ENCODE peak calls at places on chromosomes 2 and 18, in six cellular contexts. P is AG08395; M is activated T-cell treated with anti-CD3 and anti-CD28 coated beads for 24 hours; S is dermis microvascular lymphatic vessel endothelial cell; X is CD8-positive, alpha-beta memory T cell; A is Right ventricle myocardium superior. B is an unnamed sample.

GRCh38 chr18:58954986-58955385 is 90.3 kb downstream of the ZNF532 start:
- DNase-seq in P (no peak), M (no peak), S (no peak), X (no peak), A (no peak), B (no peak)

GRCh38 chr18:8049147-8049546 is 482.0 kb downstream of the PTPRM start:
- DNase-seq in P (no peak), M (no peak), S (peak; percentile 56), X (no peak), A (no peak), B (no peak)

GRCh38 chr2:112705576-112705975 is 15.2 kb upstream of the NT5DC4 start:
- DNase-seq in P (no peak), M (no peak), S (no peak), X (no peak), A (no peak), B (no peak)

GRCh38 chr18:57087985-57088384 is 58.9 kb upstream of the BOD1L2 start:
- DNase-seq in P (no peak), M (no peak), S (no peak), X (no peak), A (no peak), B (peak; percentile 46)

GRCh38 chr2:237280235-237280634 is 133.7 kb downstream of the COL6A3 start:
- DNase-seq in P (peak; percentile 88), M (no peak), S (peak; percentile 48), X (no peak), A (no peak), B (no peak)

GRCh38 chr2:120959426-120959825 is 223.8 kb downstream of the GLI2 start:
- DNase-seq in P (no peak), M (no peak), S (no peak), X (no peak), A (peak; percentile 69), B (no peak)

GRCh38 chr2:240626531-240627300 is 1.4 kb downstream of the GPR35 start:
- DNase-seq in P (no peak), M (no peak), S (no peak), X (peak; percentile 56), A (peak; percentile 68), B (no peak)

GRCh38 chr2:240988571-240989271 is 9.7 kb upstream of the SNED1 start:
- DNase-seq in P (no peak), M (no peak), S (no peak), X (peak; percentile 23), A (peak; percentile 30), B (no peak)

GRCh38 chr2:26591619-26592505 is 49.3 kb downstream of the CIB4 start:
- DNase-seq in P (no peak), M (no peak), S (no peak), X (no peak), A (peak; percentile 17), B (no peak)

GRCh38 chr18:79373736-79374135 is 22.0 kb upstream of the NFATC1 start:
- DNase-seq in P (no peak), M (no peak), S (no peak), X (no peak), A (no peak), B (no peak)

GRCh38 chr18:55552498-55553189 is 35.3 kb downstream of the TCF4 start:
- DNase-seq in P (no peak), M (no peak), S (no peak), X (no peak), A (no peak), B (no peak)

GRCh38 chr18:8003878-8004675 is 437.0 kb downstream of the PTPRM start:
- DNase-seq in P (no peak), M (no peak), S (peak; percentile 76), X (no peak), A (no peak), B (no peak)

GRCh38 chr2:9251154-9252001 is 44.8 kb downstream of the ASAP2 start:
- DNase-seq in P (peak; percentile 92), M (no peak), S (peak; percentile 78), X (no peak), A (no peak), B (peak; percentile 78)

GRCh38 chr18:79693561-79694205 is 14.1 kb downstream of the CTDP1 start:
- DNase-seq in P (no peak), M (no peak), S (no peak), X (peak; percentile 36), A (peak; percentile 61), B (peak; percentile 53)

GRCh38 chr2:224793961-224794360 is 77.8 kb upstream of the CCDC195 start:
- DNase-seq in P (peak; percentile 75), M (no peak), S (no peak), X (no peak), A (no peak), B (no peak)

GRCh38 chr2:128501022-128501690 is 182.5 kb upstream of the HS6ST1 start:
- DNase-seq in P (no peak), M (no peak), S (no peak), X (no peak), A (no peak), B (no peak)

GRCh38 chr18:66495844-66496243 is 108.0 kb downstream of the CDH19 start:
- DNase-seq in P (no peak), M (no peak), S (peak; percentile 72), X (no peak), A (peak; percentile 44), B (peak; percentile 74)

GRCh38 chr2:231664727-231665126 is 43.6 kb upstream of the PTMA start:
- DNase-seq in P (no peak), M (no peak), S (no peak), X (no peak), A (no peak), B (peak; percentile 37)

GRCh38 chr2:64859208-64860161 is 129.7 kb upstream of the SLC1A4 start:
- DNase-seq in P (peak; percentile 96), M (no peak), S (peak; percentile 75), X (no peak), A (peak; percentile 95), B (peak; percentile 82)

GRCh38 chr18:75090336-75090735 is 118.6 kb downstream of the PTGR3 start:
- DNase-seq in P (no peak), M (no peak), S (no peak), X (no peak), A (no peak), B (peak; percentile 12)

GRCh38 chr2:26529406-26530070 is 51.6 kb upstream of the OTOF start:
- DNase-seq in P (no peak), M (no peak), S (no peak), X (no peak), A (no peak), B (no peak)

B was measured in ELF-1.